ENCODE peak calls at places on chromosomes 6 and 20, in ten cellular contexts. One of them, this sample, is unnamed.

GRCh38 chr20:43939762-43940121 is 25.1 kb downstream of the TOX2 start:
- DNase-seq in uterus: no peak
- DNase-seq in ovary: no peak
- DNase-seq in left ventricle myocardium inferior: no peak
- DNase-seq in CD4-positive, CD25-positive, alpha-beta regulatory T cell: no peak
- DNase-seq in psoas muscle: no peak
- DNase-seq in lung: no peak
- DNase-seq in PC-9: no peak
- DNase-seq in HepG2: no peak
- DNase-seq in aorta: peak; percentile 24
- DNase-seq in this sample: no peak

GRCh38 chr6:4913705-4914411 is 90.0 kb downstream of the RPP40 start:
- DNase-seq in uterus: no peak
- DNase-seq in ovary: no peak
- DNase-seq in left ventricle myocardium inferior: no peak
- DNase-seq in CD4-positive, CD25-positive, alpha-beta regulatory T cell: no peak
- DNase-seq in psoas muscle: no peak
- DNase-seq in lung: no peak
- DNase-seq in PC-9: peak; percentile 66
- DNase-seq in HepG2: no peak
- DNase-seq in aorta: no peak
- DNase-seq in this sample: no peak

GRCh38 chr6:136331461-136331860 is 41.8 kb upstream of the BCLAF1 start:
- DNase-seq in uterus: no peak
- DNase-seq in ovary: no peak
- DNase-seq in left ventricle myocardium inferior: no peak
- DNase-seq in CD4-positive, CD25-positive, alpha-beta regulatory T cell: no peak
- DNase-seq in psoas muscle: no peak
- DNase-seq in lung: no peak
- DNase-seq in PC-9: no peak
- DNase-seq in HepG2: no peak
- DNase-seq in aorta: no peak
- DNase-seq in this sample: no peak

GRCh38 chr20:38986663-38987062 is 24.5 kb downstream of the DHX35 start:
- DNase-seq in uterus: no peak
- DNase-seq in ovary: no peak
- DNase-seq in left ventricle myocardium inferior: no peak
- DNase-seq in CD4-positive, CD25-positive, alpha-beta regulatory T cell: no peak
- DNase-seq in psoas muscle: no peak
- DNase-seq in lung: no peak
- DNase-seq in PC-9: no peak
- DNase-seq in HepG2: no peak
- DNase-seq in aorta: no peak
- DNase-seq in this sample: no peak

GRCh38 chr6:68657374-68657773 is 22.3 kb downstream of the ADGRB3 start:
- DNase-seq in uterus: no peak
- DNase-seq in ovary: no peak
- DNase-seq in left ventricle myocardium inferior: no peak
- DNase-seq in CD4-positive, CD25-positive, alpha-beta regulatory T cell: no peak
- DNase-seq in psoas muscle: no peak
- DNase-seq in lung: no peak
- DNase-seq in PC-9: no peak
- DNase-seq in HepG2: no peak
- DNase-seq in aorta: no peak
- DNase-seq in this sample: no peak

GRCh38 chr20:63093966-63094766 is 87.4 kb upstream of the BHLHE23 start:
- DNase-seq in uterus: no peak
- DNase-seq in ovary: peak; percentile 21
- DNase-seq in left ventricle myocardium inferior: peak; percentile 8
- DNase-seq in CD4-positive, CD25-positive, alpha-beta regulatory T cell: no peak
- DNase-seq in psoas muscle: no peak
- DNase-seq in lung: no peak
- DNase-seq in PC-9: no peak
- DNase-seq in HepG2: no peak
- DNase-seq in aorta: peak; percentile 48
- DNase-seq in this sample: peak; percentile 6

GRCh38 chr6:85747093-85747492 is 104.4 kb upstream of the SYNCRIP start:
- DNase-seq in uterus: no peak
- DNase-seq in ovary: no peak
- DNase-seq in left ventricle myocardium inferior: no peak
- DNase-seq in CD4-positive, CD25-positive, alpha-beta regulatory T cell: no peak
- DNase-seq in psoas muscle: no peak
- DNase-seq in lung: no peak
- DNase-seq in PC-9: no peak
- DNase-seq in HepG2: no peak
- DNase-seq in aorta: no peak
- DNase-seq in this sample: no peak

GRCh38 chr6:32387946-32388345 is 16.2 kb upstream of the TSBP1 start:
- DNase-seq in uterus: no peak
- DNase-seq in ovary: no peak
- DNase-seq in left ventricle myocardium inferior: no peak
- DNase-seq in CD4-positive, CD25-positive, alpha-beta regulatory T cell: no peak
- DNase-seq in psoas muscle: no peak
- DNase-seq in lung: no peak
- DNase-seq in PC-9: no peak
- DNase-seq in HepG2: no peak
- DNase-seq in aorta: no peak
- DNase-seq in this sample: no peak

GRCh38 chr20:54110041-54110440 is 39.6 kb upstream of the BCAS1 start:
- DNase-seq in uterus: no peak
- DNase-seq in ovary: no peak
- DNase-seq in left ventricle myocardium inferior: no peak
- DNase-seq in CD4-positive, CD25-positive, alpha-beta regulatory T cell: no peak
- DNase-seq in psoas muscle: no peak
- DNase-seq in lung: no peak
- DNase-seq in PC-9: no peak
- DNase-seq in HepG2: peak; percentile 66
- DNase-seq in aorta: no peak
- DNase-seq in this sample: no peak
- H3K9me3 ChIP-seq in uterus: no peaks in the 10 kb centered on the region
- H3K9me3 ChIP-seq in ovary: peaks cover 3% of the 10 kb centered on the region
- H3K9me3 ChIP-seq in left ventricle myocardium inferior: no peaks in the 10 kb centered on the region
- H3K9me3 ChIP-seq in CD4-positive, CD25-positive, alpha-beta regulatory T cell: no peaks in the 10 kb centered on the region
- H3K9me3 ChIP-seq in psoas muscle: no peaks in the 10 kb centered on the region
- H3K9me3 ChIP-seq in lung: no peaks in the 10 kb centered on the region
- H3K9me3 ChIP-seq in PC-9: no peaks in the 10 kb centered on the region
- H3K9me3 ChIP-seq in HepG2: peaks cover 4% of the 10 kb centered on the region
- H3K9me3 ChIP-seq in aorta: peaks cover 1% of the 10 kb centered on the region
- H3K9me3 ChIP-seq in this sample: no peaks in the 10 kb centered on the region

DNA sequence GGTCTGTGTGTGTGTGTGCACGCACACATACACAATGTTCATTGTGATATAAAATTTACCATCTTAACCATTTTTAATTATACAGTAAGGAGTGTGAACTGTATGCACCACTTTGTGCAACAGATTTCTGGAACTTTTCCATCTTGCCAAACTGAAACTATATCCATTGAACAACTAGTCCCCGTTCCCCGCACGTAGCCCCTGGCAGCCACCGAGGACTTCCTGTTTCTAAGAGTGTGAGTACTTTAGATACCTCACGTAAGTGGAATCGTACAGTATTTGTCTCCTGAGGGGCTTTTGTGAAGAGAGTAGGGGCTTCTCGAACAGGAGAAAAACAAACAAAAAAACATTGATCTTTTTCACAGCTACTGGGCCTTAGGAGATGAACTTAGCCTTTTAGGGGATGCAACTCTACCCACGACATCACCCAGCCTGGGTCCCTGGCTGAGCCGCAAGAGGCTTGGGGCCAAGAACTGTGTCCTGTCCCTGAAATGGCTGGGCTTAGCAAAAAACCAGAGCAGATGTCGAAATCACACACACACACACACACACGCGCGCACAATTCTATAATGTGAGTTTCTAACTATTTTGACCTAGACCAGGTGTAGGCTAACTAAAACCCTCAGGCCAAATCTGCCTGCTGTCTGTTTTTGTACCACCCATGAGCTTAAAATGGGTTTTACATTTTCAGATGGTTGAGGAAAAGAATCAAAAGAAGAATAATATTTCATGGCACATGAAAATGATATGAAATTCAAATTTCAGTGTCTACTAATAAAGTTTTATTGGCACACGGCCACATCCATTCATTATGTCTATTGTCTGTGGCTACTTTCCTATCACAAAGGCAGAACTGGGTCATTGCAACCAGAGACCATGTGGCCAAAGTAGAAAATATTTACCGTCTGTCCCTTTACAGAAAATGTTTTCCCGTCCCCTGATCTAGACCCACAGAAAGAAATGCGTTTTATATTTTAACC is 144.2 kb downstream of the EYA2 start:
- DNase-seq in uterus: no peak
- DNase-seq in ovary: no peak
- DNase-seq in left ventricle myocardium inferior: peak; percentile 19
- DNase-seq in CD4-positive, CD25-positive, alpha-beta regulatory T cell: no peak
- DNase-seq in psoas muscle: peak; percentile 29
- DNase-seq in lung: no peak
- DNase-seq in PC-9: no peak
- DNase-seq in HepG2: no peak
- DNase-seq in aorta: no peak
- DNase-seq in this sample: no peak
- H3K9me3 ChIP-seq in uterus: no peaks in the 10 kb centered on the region
- H3K9me3 ChIP-seq in ovary: no peaks in the 10 kb centered on the region
- H3K9me3 ChIP-seq in left ventricle myocardium inferior: peaks cover 10% of the 10 kb centered on the region
- H3K9me3 ChIP-seq in CD4-positive, CD25-positive, alpha-beta regulatory T cell: no peaks in the 10 kb centered on the region
- H3K9me3 ChIP-seq in psoas muscle: no peaks in the 10 kb centered on the region
- H3K9me3 ChIP-seq in lung: no peaks in the 10 kb centered on the region
- H3K9me3 ChIP-seq in PC-9: no peaks in the 10 kb centered on the region
- H3K9me3 ChIP-seq in HepG2: no peaks in the 10 kb centered on the region
- H3K9me3 ChIP-seq in aorta: peaks cover 2% of the 10 kb centered on the region
- H3K9me3 ChIP-seq in this sample: no peaks in the 10 kb centered on the region

GRCh38 chr6:168073937-168074730 is 4.9 kb downstream of the FRMD1 start:
- DNase-seq in uterus: no peak
- DNase-seq in ovary: no peak
- DNase-seq in left ventricle myocardium inferior: no peak
- DNase-seq in CD4-positive, CD25-positive, alpha-beta regulatory T cell: no peak
- DNase-seq in psoas muscle: no peak
- DNase-seq in lung: no peak
- DNase-seq in PC-9: no peak
- DNase-seq in HepG2: no peak
- DNase-seq in aorta: no peak
- DNase-seq in this sample: no peak
- H3K9me3 ChIP-seq in uterus: no peaks in the 10 kb centered on the region
- H3K9me3 ChIP-seq in ovary: no peaks in the 10 kb centered on the region
- H3K9me3 ChIP-seq in left ventricle myocardium inferior: no peaks in the 10 kb centered on the region
- H3K9me3 ChIP-seq in CD4-positive, CD25-positive, alpha-beta regulatory T cell: peaks cover 2% of the 10 kb centered on the region
- H3K9me3 ChIP-seq in psoas muscle: no peaks in the 10 kb centered on the region
- H3K9me3 ChIP-seq in lung: no peaks in the 10 kb centered on the region
- H3K9me3 ChIP-seq in PC-9: no peaks in the 10 kb centered on the region
- H3K9me3 ChIP-seq in HepG2: no peaks in the 10 kb centered on the region
- H3K9me3 ChIP-seq in aorta: no peaks in the 10 kb centered on the region
- H3K9me3 ChIP-seq in this sample: no peaks in the 10 kb centered on the region

DNA sequence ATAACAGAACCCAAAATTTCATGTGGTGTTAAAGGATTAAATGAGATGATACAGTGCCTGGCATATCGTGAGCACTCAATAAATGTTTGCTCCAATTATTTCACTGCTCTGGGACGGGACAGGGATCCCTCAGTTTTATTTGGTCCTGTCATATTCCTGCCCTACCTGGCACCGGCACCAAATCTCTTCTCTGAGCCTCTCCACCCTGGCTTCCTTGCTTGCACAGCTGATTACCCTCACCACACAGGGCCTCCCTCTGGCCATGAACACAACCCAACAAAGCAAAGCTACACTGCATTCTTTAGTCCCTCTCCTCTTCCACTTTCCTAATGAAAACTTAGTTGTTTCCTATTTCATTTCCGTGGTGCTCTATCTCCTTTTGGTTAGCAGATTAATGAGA is 16.4 kb downstream of the CHD6 start:
- DNase-seq in uterus: no peak
- DNase-seq in ovary: no peak
- DNase-seq in left ventricle myocardium inferior: no peak
- DNase-seq in CD4-positive, CD25-positive, alpha-beta regulatory T cell: no peak
- DNase-seq in psoas muscle: no peak
- DNase-seq in lung: no peak
- DNase-seq in PC-9: no peak
- DNase-seq in HepG2: no peak
- DNase-seq in aorta: no peak
- DNase-seq in this sample: no peak
- H3K9me3 ChIP-seq in uterus: no peaks in the 10 kb centered on the region
- H3K9me3 ChIP-seq in ovary: no peaks in the 10 kb centered on the region
- H3K9me3 ChIP-seq in left ventricle myocardium inferior: peaks cover 44% of the 10 kb centered on the region
- H3K9me3 ChIP-seq in CD4-positive, CD25-positive, alpha-beta regulatory T cell: peaks cover 45% of the 10 kb centered on the region
- H3K9me3 ChIP-seq in psoas muscle: peaks cover 34% of the 10 kb centered on the region
- H3K9me3 ChIP-seq in lung: peaks cover 13% of the 10 kb centered on the region
- H3K9me3 ChIP-seq in PC-9: peaks cover 34% of the 10 kb centered on the region
- H3K9me3 ChIP-seq in HepG2: peaks cover 52% of the 10 kb centered on the region
- H3K9me3 ChIP-seq in aorta: peaks cover 4% of the 10 kb centered on the region
- H3K9me3 ChIP-seq in this sample: peaks cover 13% of the 10 kb centered on the region